ENCODE peak calls at places on chromosomes 4 and X, in four cellular contexts. Y, X, N and F are unnamed samples. For H3K36me3, the result is how much of the 10 kb centered on the place peaks cover.

GRCh38 chrX:136166221-136166855 is 19.0 kb downstream of the FHL1 start:
- DNase-seq in Y (no peak), N (no peak), X (peak), F (peak)

GRCh38 chr4:78099058-78099457 is 41.9 kb downstream of the FRAS1 start:
- DNase-seq in X (no peak), N (no peak), Y (no peak), F (no peak)

GRCh38 chrX:56813318-56813837 is 84.3 kb downstream of the NBDY start:
- DNase-seq in Y (no peak), N (no peak), X (peak), F (no peak)

GRCh38 chr4:140082399-140082758 is 71.6 kb downstream of the MAML3 start:
- DNase-seq in Y (no peak), N (no peak), X (no peak), F (no peak)

GRCh38 chr4:73103799-73104503 is 34.4 kb upstream of the COX18 start:
- DNase-seq in N (no peak), X (peak), Y (no peak), F (no peak)

GRCh38 chr4:118352843-118353373 is at the start of gene PRSS12:
- DNase-seq in N (peak), Y (peak), X (peak), F (peak)

GRCh38 chr4:40241936-40242590 is 45.2 kb downstream of the RHOH start:
- DNase-seq in Y (no peak), X (no peak), N (no peak), F (no peak)

GRCh38 chrX:120725874-120726273 is 96.0 kb upstream of the C1GALT1C1 start:
- DNase-seq in X (no peak), N (no peak), Y (no peak), F (no peak)

GRCh38 chr4:32094987-32095386 is 1374.8 kb downstream of the PCDH7 start:
- DNase-seq in X (no peak), N (no peak), Y (no peak), F (no peak)

GRCh38 chrX:53483838-53484420 is 49.8 kb upstream of the HSD17B10 start:
- DNase-seq in Y (no peak), N (no peak), X (peak), F (no peak)

GRCh38 chr4:153535735-153536494 is 69.8 kb downstream of the TMEM131L start:
- DNase-seq in N (no peak), Y (no peak), X (peak), F (peak)

GRCh38 chr4:96472103-96472867 is 632.4 kb downstream of the PDHA2 start:
- DNase-seq in X (no peak), N (no peak), Y (no peak), F (no peak)

GRCh38 chr4:15003441-15003890 is 1.2 kb downstream of the CPEB2 start:
- DNase-seq in X (no peak), N (peak), Y (no peak), F (peak)

GRCh38 chrX:17242470-17242869 is 132.5 kb upstream of the NHS start:
- DNase-seq in N (peak), X (peak), Y (peak), F (peak)

GRCh38 chr4:136643416-136643815 is 888.9 kb downstream of the PCDH18 start:
- DNase-seq in N (no peak), Y (no peak), X (no peak), F (no peak)

GRCh38 chr4:163493643-163494359 is 689 bp upstream of the TMA16 start:
- DNase-seq in Y (no peak), N (no peak), X (no peak), F (no peak)

GRCh38 chr4:36042122-36042970 is 202.0 kb downstream of the ARAP2 start:
- DNase-seq in N (no peak), Y (no peak), X (no peak), F (no peak)

GRCh38 chr4:36039031-36039430 is 205.3 kb downstream of the ARAP2 start:
- DNase-seq in Y (no peak), X (no peak), N (no peak), F (peak)

GRCh38 chr4:36041340-36041739 is 203.0 kb downstream of the ARAP2 start:
- DNase-seq in N (no peak), Y (no peak), X (no peak), F (no peak)

GRCh38 chr4:36038521-36038920 is 205.8 kb downstream of the ARAP2 start:
- DNase-seq in N (no peak), Y (no peak), X (no peak), F (no peak)

GRCh38 chr4:36037127-36037526 is 207.2 kb downstream of the ARAP2 start:
- DNase-seq in Y (no peak), N (no peak), X (no peak), F (no peak)
- H3K36me3 ChIP-seq in Y (under half), N (under half), X (under half), F (under half)

GRCh38 chr4:183718876-183719275 is 59.8 kb downstream of the TRAPPC11 start:
- DNase-seq in N (no peak), X (no peak), Y (no peak), F (no peak)
- H3K4me2 ChIP-seq in N (no peak), X (no peak), Y (no peak), F (no peak)

GRCh38 chrX:40098264-40099045 is 697 bp upstream of the BCOR start:
- DNase-seq in N (no peak), X (peak), Y (no peak), F (peak)

GRCh38 chrX:40100537-40101429 is 3.0 kb upstream of the BCOR start:
- DNase-seq in X (no peak), Y (no peak), N (no peak), F (no peak)

GRCh38 chrX:40101430-40101802 is 3.7 kb upstream of the BCOR start:
- DNase-seq in X (no peak), Y (no peak), N (no peak), F (no peak)

GRCh38 chrX:40099046-40099968 is 1.5 kb upstream of the BCOR start:
- DNase-seq in X (no peak), N (no peak), Y (no peak), F (peak)

DNA sequence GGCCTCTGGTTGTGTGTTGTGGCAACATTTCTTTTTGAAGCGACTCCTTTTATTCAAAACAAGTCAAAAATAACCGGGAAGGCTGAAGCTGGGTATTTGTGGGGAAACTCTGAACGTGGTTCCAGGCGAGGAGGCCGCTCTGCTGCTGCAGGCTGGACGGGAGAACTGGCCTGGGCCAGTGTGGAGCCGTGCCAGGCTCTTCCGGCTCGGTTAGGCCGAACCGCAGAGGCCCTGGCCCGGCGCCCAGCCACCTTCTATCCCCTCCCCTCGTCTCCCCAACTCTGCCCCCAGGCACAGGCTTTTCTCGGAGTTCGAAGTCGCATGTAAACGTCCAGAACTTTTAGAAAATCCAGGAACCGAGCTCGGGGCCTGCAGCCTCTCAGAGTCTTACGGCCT is 2.4 kb upstream of the BCOR start:
- DNase-seq in X (no peak), N (no peak), Y (no peak), F (no peak)
- H3K27ac ChIP-seq in X (no peak), N (no peak), Y (peak), F (no peak)

GRCh38 chr4:2906218-2906617 is 57.0 kb downstream of the NOP14 start:
- DNase-seq in X (no peak), N (no peak), Y (no peak), F (no peak)
- H3K36me3 ChIP-seq in X (under half), N (half or more), Y (under half), F (under half)

GRCh38 chr4:8119877-8120276 is 38.7 kb downstream of the ABLIM2 start:
- DNase-seq in N (no peak), X (no peak), Y (no peak), F (no peak)
- H3K4me2 ChIP-seq in N (no peak), X (no peak), Y (no peak), F (no peak)

GRCh38 chr4:6601661-6602250 is 26.8 kb downstream of the MAN2B2 start:
- DNase-seq in Y (no peak), N (no peak), X (no peak), F (no peak)
- H3K27ac ChIP-seq in Y (no peak), N (no peak), X (no peak), F (no peak)

DNA sequence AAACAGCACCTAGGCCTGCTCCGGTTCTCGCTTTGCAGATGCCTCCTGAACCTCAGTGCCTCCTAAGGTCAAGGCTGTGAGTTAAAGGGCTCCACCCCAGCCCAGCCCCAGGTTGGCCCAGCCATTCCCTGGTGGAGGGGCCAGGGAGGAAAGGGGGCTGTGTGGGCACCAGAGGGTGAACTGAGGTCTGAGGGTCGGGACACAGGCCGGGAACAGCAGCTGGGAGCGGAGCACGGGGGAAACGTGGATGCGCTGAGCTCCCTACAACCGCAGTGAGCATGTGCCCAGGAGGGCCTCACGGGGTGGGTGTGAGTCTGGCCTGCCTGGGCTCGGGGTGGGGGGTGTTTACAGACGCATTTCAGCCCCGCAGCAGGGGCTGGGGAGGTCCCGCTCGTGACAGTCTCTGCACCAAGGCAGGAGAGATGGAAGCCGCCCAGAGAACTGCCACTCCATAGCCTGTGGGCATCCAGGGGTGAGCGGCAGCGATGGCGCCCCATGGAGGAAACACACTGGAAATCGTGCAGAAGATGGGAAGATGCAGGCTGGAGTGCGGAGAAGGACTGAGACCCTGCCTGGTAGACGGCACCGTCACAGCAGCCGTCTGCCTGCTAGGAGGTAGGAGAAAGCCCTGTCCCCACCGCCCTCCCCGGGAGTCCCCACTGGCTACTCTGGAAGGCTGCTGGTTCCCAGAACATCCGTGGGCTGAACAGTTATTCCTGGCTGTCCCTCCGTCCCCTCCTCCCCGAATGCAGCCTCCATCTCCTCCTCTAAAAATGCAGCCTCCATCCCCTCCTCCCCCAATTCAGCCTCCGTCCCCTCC is 9.9 kb upstream of the SLC25A6 start:
- DNase-seq in N (no peak), Y (no peak), X (no peak), F (no peak)
- H3K36me3 ChIP-seq in N (half or more), Y (under half), X (under half), F (under half)

GRCh38 chr4:181650033-181650825 is 593.0 kb upstream of the TENM3 start:
- DNase-seq in X (peak), N (no peak), Y (no peak), F (no peak)
- H3K4me2 ChIP-seq in X (no peak), N (no peak), Y (no peak), F (no peak)

GRCh38 chrX:9786839-9787635 is 808 bp downstream of the SHROOM2 start:
- DNase-seq in N (no peak), X (peak), Y (no peak), F (peak)

GRCh38 chrX:9785252-9785943 is 831 bp upstream of the SHROOM2 start:
- DNase-seq in X (no peak), N (no peak), Y (no peak), F (peak)

GRCh38 chrX:9788908-9789307 is 2.7 kb downstream of the SHROOM2 start:
- DNase-seq in Y (no peak), X (peak), N (no peak), F (peak)

GRCh38 chrX:9789555-9789954 is 3.3 kb downstream of the SHROOM2 start:
- DNase-seq in N (no peak), Y (no peak), X (no peak), F (peak)

DNA sequence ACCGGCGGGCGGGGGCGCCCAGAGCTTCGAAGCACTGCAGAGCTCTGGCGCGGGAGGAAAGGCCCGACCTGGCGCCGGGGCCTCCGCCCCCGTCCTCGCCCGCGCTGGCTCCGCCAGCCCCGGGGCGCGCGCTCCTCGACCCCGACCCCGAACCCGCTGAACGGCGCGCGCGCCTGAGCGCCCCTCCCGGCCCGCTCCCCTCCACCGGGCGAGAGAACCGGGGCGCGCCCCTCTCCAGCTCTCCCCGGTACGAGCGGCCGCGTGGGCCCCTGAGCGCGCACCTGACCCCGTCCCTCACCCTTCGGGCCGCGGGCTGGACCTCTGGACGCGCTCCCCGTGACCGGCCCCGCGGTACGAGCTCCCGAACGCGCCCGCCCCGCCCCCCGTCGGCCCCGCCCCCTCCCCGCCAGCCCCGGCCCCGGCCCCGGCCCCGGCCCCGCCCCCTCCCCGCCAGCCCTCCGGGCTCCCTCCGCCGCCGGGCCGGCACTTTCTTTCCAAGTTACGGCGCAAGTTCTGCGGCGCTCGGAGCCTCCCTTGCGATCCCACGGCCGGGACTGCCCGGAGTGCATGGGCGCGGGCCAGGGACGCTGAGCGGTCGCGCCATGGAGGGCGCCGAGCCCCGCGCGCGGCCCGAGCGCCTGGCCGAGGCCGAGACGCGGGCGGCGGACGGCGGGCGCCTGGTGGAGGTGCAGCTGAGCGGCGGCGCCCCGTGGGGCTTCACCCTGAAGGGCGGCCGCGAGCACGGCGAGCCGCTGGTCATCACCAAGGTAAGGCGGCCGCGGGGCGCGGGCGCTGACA is at the start of gene SHROOM2:
- DNase-seq in N (no peak), X (no peak), Y (no peak), F (peak)
- H3K27ac ChIP-seq in N (peak), X (no peak), Y (peak), F (no peak)